ENCODE peak calls at places on chromosomes 4 and X, in seven cellular contexts. G is AG04450, H is Calu3, V is fibroblast of lung, T is foreskin fibroblast, K is left ventricle myocardium inferior, C is GM12865. Q is an unnamed sample.

GRCh38 chr4:48651869-48652447 is 128.1 kb downstream of the FRYL start:
- DNase-seq in G (no peak), H (no peak), V (peak; percentile 32), T (peak; percentile 64), K (no peak), C (no peak), Q (no peak)

GRCh38 chrX:86148594-86148993 is 343 bp downstream of the DACH2 start:
- DNase-seq in G (no peak), H (no peak), V (no peak), T (no peak), K (no peak), C (no peak), Q (no peak)

GRCh38 chrX:72050011-72050410 is 81.7 kb downstream of the RTL5 start:
- DNase-seq in G (no peak), H (no peak), V (no peak), T (no peak), K (no peak), C (no peak), Q (no peak)

GRCh38 chr4:73446336-73446938 is 10.4 kb downstream of the AFP start:
- DNase-seq in G (no peak), H (peak; percentile 17), V (peak; percentile 44), T (peak; percentile 20), K (no peak), C (peak; percentile 69), Q (peak; percentile 18)

GRCh38 chr4:184099541-184099966 is 118.1 kb downstream of the ENPP6 start:
- DNase-seq in G (no peak), H (no peak), V (no peak), T (no peak), K (no peak), C (no peak), Q (no peak)

GRCh38 chr4:105990933-105991332 is 95.7 kb downstream of the NPNT start:
- DNase-seq in G (no peak), H (peak; percentile 86), V (peak; percentile 66), T (peak; percentile 21), K (peak; percentile 85), C (peak; percentile 20), Q (no peak)

GRCh38 chr4:104128031-104128849 is 366.5 kb downstream of the CXXC4 start:
- DNase-seq in G (no peak), H (no peak), V (no peak), T (no peak), K (no peak), C (no peak), Q (no peak)

GRCh38 chr4:57220734-57221133 is 110.5 kb upstream of the IGFBP7 start:
- DNase-seq in G (no peak), H (no peak), V (no peak), T (no peak), K (no peak), C (no peak), Q (no peak)

GRCh38 chr4:105560488-105560887 is 8.1 kb downstream of the ARHGEF38 start:
- DNase-seq in G (no peak), H (no peak), V (peak; percentile 10), T (no peak), K (no peak), C (no peak), Q (no peak)

GRCh38 chr4:170109586-170110289 is 20.0 kb upstream of the AADAT start:
- DNase-seq in G (no peak), H (no peak), V (peak; percentile 51), T (peak; percentile 53), K (no peak), C (no peak), Q (no peak)

GRCh38 chrX:151935358-151935757 is 22.7 kb downstream of the MAGEA4 start:
- DNase-seq in G (no peak), H (no peak), V (no peak), T (no peak), K (no peak), C (no peak), Q (no peak)

GRCh38 chr4:37584087-37584486 is 102.1 kb downstream of the RELL1 start:
- DNase-seq in G (no peak), H (peak; percentile 63), V (no peak), T (no peak), K (no peak), C (no peak), Q (no peak)

GRCh38 chrX:119981286-119982070 is 37.9 kb upstream of the NKAP start:
- DNase-seq in G (no peak), H (peak; percentile 31), V (peak; percentile 8), T (no peak), K (no peak), C (peak; percentile 45), Q (no peak)

GRCh38 chr4:69823481-69824186 is 36.3 kb downstream of the SULT1E1 start:
- DNase-seq in G (no peak), H (peak; percentile 70), V (no peak), T (peak; percentile 38), K (no peak), C (peak; percentile 47), Q (no peak)

GRCh38 chr4:146212781-146213180 is 1.6 kb upstream of the REELD1 start:
- DNase-seq in G (no peak), H (no peak), V (peak; percentile 42), T (no peak), K (no peak), C (no peak), Q (no peak)

GRCh38 chr4:74120086-74120485 is 21.1 kb upstream of the CXCL2 start:
- DNase-seq in G (no peak), H (no peak), V (no peak), T (peak; percentile 41), K (no peak), C (no peak), Q (no peak)

GRCh38 chr4:99507762-99508161 is 3.1 kb upstream of the C4orf17 start:
- DNase-seq in G (no peak), H (no peak), V (peak; percentile 6), T (no peak), K (no peak), C (peak; percentile 7), Q (no peak)

GRCh38 chr4:76376534-76376933 is 44.4 kb downstream of the CCDC158 start:
- DNase-seq in G (no peak), H (no peak), V (no peak), T (no peak), K (no peak), C (no peak), Q (no peak)

GRCh38 chr4:504076-504475 is 5.1 kb downstream of the PIGG start:
- DNase-seq in G (no peak), H (no peak), V (peak; percentile 50), T (no peak), K (no peak), C (no peak), Q (no peak)

GRCh38 chr4:47926667-47927258 is 12.4 kb upstream of the NFXL1 start:
- DNase-seq in G (no peak), H (peak; percentile 67), V (peak; percentile 49), T (no peak), K (no peak), C (peak; percentile 67), Q (no peak)

GRCh38 chr4:74794341-74794801 is at the start of gene BTC:
- DNase-seq in G (no peak), H (peak; percentile 79), V (peak; percentile 6), T (no peak), K (no peak), C (peak; percentile 2), Q (no peak)

GRCh38 chr4:165580379-165580905 is 201.6 kb downstream of the CPE start:
- DNase-seq in G (no peak), H (peak; percentile 1), V (peak; percentile 99), T (peak; percentile 78), K (no peak), C (no peak), Q (no peak)

GRCh38 chrX:115112411-115112810 is 76.8 kb upstream of the RBMXL3 start:
- DNase-seq in G (no peak), H (no peak), V (peak; percentile 1), T (no peak), K (no peak), C (no peak), Q (no peak)

GRCh38 chrX:47649302-47649701 is 1.1 kb downstream of the ELK1 start:
- DNase-seq in G (no peak), H (no peak), V (no peak), T (no peak), K (no peak), C (no peak), Q (no peak)

GRCh38 chr4:132923516-132923915 is 225.6 kb upstream of the PCDH10 start:
- DNase-seq in G (no peak), H (no peak), V (no peak), T (no peak), K (no peak), C (no peak), Q (no peak)

GRCh38 chrX:151359931-151360871 is 36.8 kb upstream of the VMA21 start:
- DNase-seq in G (no peak), H (peak; percentile 51), V (no peak), T (no peak), K (no peak), C (peak; percentile 16), Q (no peak)

GRCh38 chr4:61995717-61996337 is 795.7 kb downstream of the ADGRL3 start:
- DNase-seq in G (no peak), H (no peak), V (peak; percentile 60), T (no peak), K (no peak), C (no peak), Q (no peak)

GRCh38 chrX:138298268-138298667 is 413.2 kb downstream of the FGF13 start:
- DNase-seq in G (no peak), H (no peak), V (no peak), T (no peak), K (no peak), C (no peak), Q (no peak)
- TF ChIP-seq CTCF in G (no peak), H (no peak), V (no peak), T (no peak), K (no peak), C (no peak), Q (no peak)

DNA sequence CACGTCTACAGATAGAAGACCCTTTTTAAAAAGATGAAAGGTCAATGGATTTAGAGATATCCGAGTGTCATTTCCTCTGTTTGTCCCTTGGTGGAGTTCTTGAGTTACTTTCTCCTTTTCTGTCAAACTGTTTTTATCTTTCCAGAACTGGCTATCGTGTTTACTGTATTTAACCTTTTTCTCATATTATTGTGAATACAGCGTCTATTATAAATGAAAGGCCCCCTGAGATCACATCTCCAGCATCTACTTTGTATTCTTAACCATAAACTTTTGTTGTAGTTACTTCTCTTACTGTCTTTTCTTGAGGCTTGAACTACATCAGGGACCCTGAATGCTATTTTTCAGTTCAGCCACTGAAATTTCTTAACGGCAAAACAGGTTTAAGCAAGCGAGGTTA is 4.0 kb upstream of the PCDH7 start:
- DNase-seq in G (no peak), H (no peak), V (peak; percentile 35), T (no peak), K (no peak), C (no peak), Q (no peak)
- TF ChIP-seq CTCF in G (peak; percentile 68), H (no peak), V (peak; percentile 67), T (peak; percentile 38), K (peak; percentile 46), C (peak; percentile 28), Q (no peak)

GRCh38 chrX:137926090-137926489 is 360.2 kb downstream of the ZIC3 start:
- DNase-seq in G (no peak), H (no peak), V (no peak), T (no peak), K (no peak), C (peak; percentile 1), Q (no peak)
- TF ChIP-seq CTCF in G (no peak), H (no peak), V (no peak), T (no peak), K (no peak), C (no peak), Q (no peak)

DNA sequence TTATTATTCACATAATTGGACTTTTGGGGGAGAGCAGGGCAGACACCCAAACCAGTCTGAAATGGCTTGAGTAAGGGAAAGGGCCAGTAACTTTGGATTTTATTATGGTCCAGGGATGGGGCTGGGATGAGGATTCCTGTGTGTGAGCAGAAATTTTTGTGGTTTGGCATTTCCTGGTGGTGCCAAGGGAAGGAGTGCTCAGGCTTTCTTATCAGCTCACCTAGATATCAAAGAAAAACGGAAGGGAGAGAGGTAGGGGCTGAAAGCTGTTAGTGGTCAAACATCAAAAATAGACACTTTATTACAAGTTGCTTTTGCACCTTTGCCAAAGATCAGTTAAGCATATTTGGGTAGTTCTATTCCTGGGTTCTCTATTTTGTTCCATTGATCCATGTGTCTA is 128.5 kb upstream of the DIPK2B start:
- DNase-seq in G (no peak), H (no peak), V (peak; percentile 48), T (no peak), K (no peak), C (no peak), Q (no peak)
- TF ChIP-seq CTCF in G (no peak), H (no peak), V (no peak), T (no peak), K (no peak), C (no peak), Q (no peak)